ENCODE peak calls at places on chromosomes 7 and 10, in eight cellular contexts. A, B, J, W, D, H, P and L are unnamed samples.

GRCh38 chr10:21372651-21373410 is 152.7 kb downstream of the SKIDA1 start:
- DNase-seq in J (no peak), B (no peak), W (no peak), D (peak), A (no peak), H (peak), P (peak), L (no peak)

GRCh38 chr10:99681553-99681952 is 22.2 kb downstream of the ENTPD7 start:
- DNase-seq in D (no peak), B (no peak), J (no peak), W (no peak), A (no peak), H (no peak), P (no peak), L (no peak)

GRCh38 chr7:123242467-123243097 is 42.8 kb upstream of the SLC13A1 start:
- DNase-seq in P (no peak), A (no peak), B (no peak), D (no peak), J (no peak), H (no peak), W (no peak), L (no peak)

GRCh38 chr7:106345421-106346166 is 60.8 kb upstream of the NAMPT start:
- DNase-seq in W (no peak), D (no peak), A (no peak), B (no peak), H (no peak), P (no peak), J (no peak), L (no peak)

GRCh38 chr7:65462148-65462716 is 88.6 kb downstream of the ZNF92 start:
- DNase-seq in P (no peak), D (no peak), J (no peak), H (no peak), B (no peak), W (no peak), A (no peak), L (no peak)

GRCh38 chr7:132154695-132155471 is 421.4 kb downstream of the PLXNA4 start:
- DNase-seq in A (no peak), B (no peak), D (no peak), W (no peak), P (no peak), H (no peak), J (no peak), L (no peak)

GRCh38 chr7:78587443-78588044 is 789.0 kb downstream of the PHTF2 start:
- DNase-seq in H (no peak), B (no peak), P (no peak), W (no peak), J (no peak), A (no peak), D (no peak), L (no peak)

GRCh38 chr7:140019172-140019571 is 43.6 kb downstream of the PARP12 start:
- DNase-seq in D (no peak), W (no peak), J (no peak), H (no peak), P (no peak), A (no peak), B (no peak), L (no peak)

GRCh38 chr10:8568401-8568800 is 513.9 kb downstream of the GATA3 start:
- DNase-seq in J (no peak), B (no peak), P (no peak), D (no peak), A (no peak), H (no peak), W (no peak), L (no peak)

GRCh38 chr7:121398246-121398645 is 2.1 kb upstream of the FAM3C start:
- DNase-seq in D (no peak), A (no peak), B (no peak), H (no peak), P (no peak), J (no peak), W (no peak), L (no peak)

GRCh38 chr7:44489955-44490350 is 505 bp downstream of the NUDCD3 start:
- DNase-seq in B (no peak), J (no peak), P (peak), W (no peak), D (peak), H (no peak), A (no peak), L (no peak)